ENCODE peak calls at places on chromosomes 2 and 18, in four cellular contexts. R, F, B and H are unnamed samples.

GRCh38 chr2:191917967-191918651 is 71.2 kb upstream of the CAVIN2 start:
- DNase-seq in R (no peak), F (peak; percentile 12), B (no peak), H (no peak)

GRCh38 chr2:223465793-223466192 is 136.4 kb downstream of the SCG2 start:
- DNase-seq in B (peak; percentile 85), R (peak; percentile 98), F (peak; percentile 65), H (no peak)

GRCh38 chr2:160719116-160719515 is 225.5 kb upstream of the RBMS1 start:
- DNase-seq in B (no peak), R (peak; percentile 78), F (no peak), H (no peak)

GRCh38 chr2:130371723-130372054 is 15.8 kb downstream of the PTPN18 start:
- DNase-seq in B (no peak), R (no peak), F (no peak), H (no peak)

GRCh38 chr2:185668710-185669109 is 69.9 kb upstream of the FSIP2 start:
- DNase-seq in B (no peak), F (no peak), R (no peak), H (no peak)

GRCh38 chr2:44169155-44169898 is 652 bp downstream of the PPM1B start:
- DNase-seq in B (peak; percentile 44), R (peak; percentile 45), F (peak; percentile 17), H (peak; percentile 68)

GRCh38 chr18:77803024-77803423 is 553.4 kb downstream of the GALR1 start:
- DNase-seq in B (no peak), R (no peak), F (no peak), H (no peak)

GRCh38 chr2:5748941-5749731 is 57.0 kb downstream of the SOX11 start:
- DNase-seq in B (no peak), R (peak; percentile 29), F (peak; percentile 74), H (no peak)

GRCh38 chr18:58140366-58141325 is 96.6 kb downstream of the NEDD4L start:
- DNase-seq in B (no peak), R (no peak), F (no peak), H (no peak)

GRCh38 chr2:158687315-158687714 is 107.8 kb upstream of the DAPL1 start:
- DNase-seq in R (peak; percentile 61), F (no peak), B (no peak), H (no peak)

GRCh38 chr18:43486462-43486861 is 209.2 kb upstream of the SYT4 start:
- DNase-seq in B (no peak), R (no peak), F (no peak), H (peak; percentile 31)

GRCh38 chr18:77004555-77005380 is 127.8 kb downstream of the MBP start:
- DNase-seq in F (no peak), R (no peak), B (peak; percentile 18), H (peak; percentile 28)

GRCh38 chr2:229477269-229477668 is 206.2 kb upstream of the PID1 start:
- DNase-seq in B (no peak), R (no peak), F (no peak), H (no peak)

GRCh38 chr2:65539633-65540032 is 107.2 kb upstream of the SPRED2 start:
- DNase-seq in B (no peak), R (no peak), F (no peak), H (no peak)

GRCh38 chr2:69083126-69083733 is 70.3 kb downstream of the ANTXR1 start:
- DNase-seq in R (peak; percentile 34), B (no peak), F (no peak), H (no peak)

GRCh38 chr2:224983719-224984388 is 58.4 kb downstream of the DOCK10 start:
- DNase-seq in B (no peak), F (no peak), R (peak; percentile 52), H (no peak)

GRCh38 chr2:95305341-95306058 is 8.4 kb downstream of the KCNIP3 start:
- DNase-seq in F (no peak), B (no peak), R (peak; percentile 56), H (no peak)

GRCh38 chr2:60479226-60480088 is 74.0 kb downstream of the BCL11A start:
- DNase-seq in F (no peak), B (no peak), R (no peak), H (no peak)

GRCh38 chr2:186862869-186863709 is 14.1 kb upstream of the ZSWIM2 start:
- DNase-seq in R (peak; percentile 24), B (no peak), F (no peak), H (no peak)

GRCh38 chr2:230913406-230913805 is 11.6 kb downstream of the GPR55 start:
- DNase-seq in F (no peak), R (no peak), B (no peak), H (peak; percentile 22)

GRCh38 chr2:240946046-240946445 is 39.9 kb downstream of the CROCC2 start:
- DNase-seq in R (no peak), B (peak; percentile 9), F (no peak), H (no peak)

GRCh38 chr18:34971313-34971712 is 69.9 kb upstream of the MAPRE2 start:
- DNase-seq in R (peak; percentile 42), F (no peak), B (no peak), H (no peak)

GRCh38 chr2:16270441-16270840 is 330.1 kb downstream of the MYCN start:
- DNase-seq in B (no peak), R (no peak), F (no peak), H (no peak)

GRCh38 chr18:32549248-32549842 is 78.7 kb upstream of the GAREM1 start:
- DNase-seq in B (peak; percentile 23), R (peak; percentile 20), F (peak; percentile 18), H (peak; percentile 45)

GRCh38 chr2:43105586-43106562 is 120.5 kb downstream of the ZFP36L2 start:
- DNase-seq in R (peak; percentile 59), F (peak; percentile 76), B (peak; percentile 51), H (no peak)

DNA sequence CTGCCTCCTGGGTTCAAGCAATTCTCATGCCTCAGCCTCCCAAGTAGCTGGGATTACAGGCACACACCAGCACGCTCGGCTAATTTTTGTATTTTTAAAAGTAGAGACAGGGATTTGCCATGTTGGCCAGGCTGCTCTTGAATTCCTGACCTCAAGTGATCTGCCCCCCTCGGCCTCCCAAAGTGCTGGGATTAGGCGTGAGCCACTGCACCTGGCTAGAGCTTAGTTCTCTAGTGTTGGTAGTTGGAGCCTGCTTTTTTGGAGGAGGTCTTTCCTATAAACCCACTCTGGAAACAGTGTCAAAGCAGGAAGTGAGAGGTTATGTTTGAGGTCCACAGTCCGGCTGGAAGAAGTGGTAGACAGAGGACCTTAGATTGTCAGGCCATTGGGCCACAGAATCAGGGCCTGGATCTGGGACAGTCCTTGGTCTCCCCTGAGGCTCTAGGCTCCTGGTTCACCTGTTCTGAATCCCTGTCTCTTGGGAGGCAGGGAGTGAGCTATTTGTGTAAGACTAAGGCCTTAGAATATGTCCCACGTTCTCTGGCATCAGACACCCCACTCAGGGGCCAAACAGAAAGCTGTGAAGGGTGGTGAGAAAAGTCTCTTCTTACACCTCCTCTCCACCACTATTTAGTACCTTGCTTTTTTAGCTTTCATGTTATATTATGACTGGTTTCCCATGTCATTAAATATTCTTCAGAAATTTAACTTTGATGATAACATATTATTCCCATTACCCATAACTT is 34.5 kb downstream of the PCBP1 start:
- DNase-seq in R (no peak), F (no peak), B (no peak), H (no peak)
- H3K36me3 ChIP-seq in R (no peaks in the 10 kb centered on the region), F (no peaks in the 10 kb centered on the region), B (no peaks in the 10 kb centered on the region), H (no peaks in the 10 kb centered on the region)

GRCh38 chr2:39416172-39416571 is 20.9 kb downstream of the MAP4K3 start:
- DNase-seq in R (peak; percentile 77), B (no peak), F (no peak), H (no peak)
- H3K4me1 ChIP-seq in R (peaks cover 26% of the 10 kb centered on the region), B (peaks cover 74% of the 10 kb centered on the region), F (no peaks in the 10 kb centered on the region), H (no peaks in the 10 kb centered on the region)

GRCh38 chr18:45497595-45498269 is 117.5 kb upstream of the SLC14A2 start:
- DNase-seq in F (no peak), R (no peak), B (no peak), H (no peak)
- H3K4me3 ChIP-seq in F (no peak overlapping the region), R (no peak overlapping the region), B (no peak overlapping the region), H (no peak overlapping the region)

DNA sequence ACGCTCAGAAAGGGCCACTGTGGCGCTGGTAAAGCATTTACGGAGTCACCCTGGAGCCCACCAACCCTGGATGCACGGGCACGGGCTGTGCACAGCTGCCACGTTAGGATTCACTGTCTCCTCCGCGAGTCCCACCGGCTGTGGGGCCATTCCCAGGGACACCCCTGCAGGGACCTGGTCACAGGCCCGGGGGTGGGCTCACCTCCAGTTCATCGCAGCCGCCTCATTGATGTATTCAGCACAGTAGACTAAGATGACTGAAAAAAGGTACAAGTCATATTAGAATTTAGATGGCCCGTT is 4.7 kb downstream of the TMEM18 start:
- DNase-seq in R (no peak), F (no peak), B (no peak), H (no peak)
- H3K36me3 ChIP-seq in R (peaks cover 6% of the 10 kb centered on the region), F (peaks cover 49% of the 10 kb centered on the region), B (peaks cover 46% of the 10 kb centered on the region), H (no peaks in the 10 kb centered on the region)

GRCh38 chr18:48949606-48950535 is 894 bp downstream of the SMAD7 start:
- DNase-seq in R (no peak), F (no peak), B (no peak), H (no peak)
- H3K4me1 ChIP-seq in R (peaks cover 13% of the 10 kb centered on the region), F (peaks cover 5% of the 10 kb centered on the region), B (peaks cover 42% of the 10 kb centered on the region), H (peaks cover 33% of the 10 kb centered on the region)

DNA sequence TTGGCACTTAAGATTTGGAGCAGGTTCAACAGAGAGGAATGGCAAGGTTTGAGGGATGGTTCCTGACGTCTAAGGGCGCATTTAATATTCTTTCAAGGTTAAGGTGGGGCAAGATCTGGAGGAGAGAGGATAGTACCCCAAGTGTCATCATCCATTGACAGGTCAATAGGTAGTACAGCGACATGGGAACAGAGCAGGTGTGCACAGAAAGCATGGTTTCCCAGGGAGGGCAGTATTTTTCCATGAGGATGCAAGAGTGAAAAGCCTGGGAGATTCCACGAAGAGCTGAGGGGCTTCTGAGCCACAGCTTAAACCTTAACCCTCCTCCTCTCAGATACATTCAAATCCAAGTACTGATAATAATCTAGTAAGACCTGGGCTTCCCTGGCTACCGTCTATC is 9.1 kb downstream of the HES6 start:
- DNase-seq in R (no peak), B (no peak), F (no peak), H (no peak)
- H3K4me3 ChIP-seq in R (no peak overlapping the region), B (peak overlapping the region; percentile 64), F (peak overlapping the region; percentile 49), H (peak overlapping the region; percentile 66)

GRCh38 chr2:233469261-233470006 is 97.1 kb downstream of the USP40 start:
- DNase-seq in R (no peak), B (peak; percentile 61), F (peak; percentile 59), H (no peak)

GRCh38 chr2:233470007-233470687 is 96.4 kb downstream of the USP40 start:
- DNase-seq in R (no peak), F (peak; percentile 84), B (peak; percentile 58), H (no peak)

GRCh38 chr2:233473386-233473791 is 93.2 kb downstream of the USP40 start:
- DNase-seq in R (no peak), B (no peak), F (no peak), H (no peak)

GRCh38 chr2:233470839-233471238 is 95.7 kb downstream of the USP40 start:
- DNase-seq in R (no peak), F (no peak), B (no peak), H (no peak)

DNA sequence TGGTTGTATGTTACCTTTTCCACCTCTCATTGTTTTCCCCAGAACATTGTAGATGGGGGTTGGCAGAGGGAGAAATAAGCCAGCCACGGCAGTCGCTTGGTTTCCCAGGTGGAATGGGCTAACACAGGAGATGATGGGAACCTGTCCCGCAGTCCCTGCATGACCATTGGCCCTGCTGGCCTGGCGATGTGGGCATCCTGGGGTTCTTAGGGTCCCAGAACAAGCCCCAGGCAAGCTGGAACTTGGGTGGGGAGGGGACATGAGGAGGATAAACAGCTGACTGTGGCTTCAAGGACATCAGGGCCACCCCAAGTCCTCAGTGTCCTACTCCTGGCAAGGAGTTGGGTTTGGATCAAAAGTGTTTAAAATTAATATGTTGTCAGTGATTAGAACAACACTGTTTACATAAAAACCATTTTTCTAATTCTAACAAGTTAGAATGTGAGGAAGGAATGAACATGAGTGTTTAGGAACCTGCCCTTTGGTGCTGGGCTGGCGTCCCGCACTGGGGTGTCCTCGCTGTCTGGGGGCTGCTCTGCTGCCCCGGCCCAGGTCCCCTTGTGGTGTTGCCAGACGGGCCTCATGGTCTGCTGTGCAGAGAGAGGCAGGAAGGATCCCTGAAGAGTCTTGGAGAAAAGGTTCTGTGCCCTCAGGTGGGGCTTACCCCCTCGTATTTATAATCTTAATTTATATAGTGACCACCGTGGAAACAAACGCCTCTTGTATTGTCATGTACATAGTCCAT is 95.1 kb downstream of the USP40 start:
- DNase-seq in B (no peak), R (no peak), F (no peak), H (no peak)
- H3K36me3 ChIP-seq in B (peaks cover 94% of the 10 kb centered on the region), R (peaks cover 14% of the 10 kb centered on the region), F (peaks cover 72% of the 10 kb centered on the region), H (peaks cover 7% of the 10 kb centered on the region)